ENCODE peak calls at places on chromosomes 4 and X, in four cellular contexts. X, L, U and W are unnamed samples.

GRCh38 chrX:54745676-54746075 is 52.4 kb downstream of the ITIH6 start:
- DNase-seq in U (no peak), L (no peak), X (no peak), W (no peak)

GRCh38 chrX:95885074-95885473 is 799.6 kb upstream of the DIAPH2 start:
- DNase-seq in U (no peak), L (no peak), X (no peak), W (no peak)

GRCh38 chrX:55489315-55490009 is at the start of gene USP51:
- DNase-seq in X (peak), L (peak), U (peak), W (peak)

GRCh38 chr4:170259631-170260153 is 169.9 kb upstream of the AADAT start:
- DNase-seq in U (no peak), X (peak), L (peak), W (peak)

GRCh38 chr4:159046683-159047082 is 56.2 kb upstream of the RAPGEF2 start:
- DNase-seq in L (no peak), X (no peak), U (no peak), W (no peak)

GRCh38 chr4:176587920-176588319 is 204.8 kb downstream of the VEGFC start:
- DNase-seq in X (no peak), L (no peak), U (no peak), W (no peak)

GRCh38 chr4:6208416-6208815 is 8.1 kb upstream of the JAKMIP1 start:
- DNase-seq in U (no peak), X (no peak), L (no peak), W (no peak)

GRCh38 chr4:41776466-41776865 is 27.9 kb upstream of the PHOX2B start:
- DNase-seq in U (no peak), L (no peak), X (no peak), W (no peak)

GRCh38 chrX:12984629-12985303 is 9.9 kb downstream of the TMSB4X start:
- DNase-seq in L (no peak), X (no peak), U (no peak), W (no peak)